ENCODE peak calls at places on chromosome 12, in five cellular contexts. N is bronchial epithelial cell; U is CD4-positive, alpha-beta T cell; B is fibroblast of pulmonary artery; C is CD8-positive, alpha-beta T cell. Q is an unnamed sample.

GRCh38 chr12:57254506-57255280 is 3.7 kb upstream of the STAC3 start:
- DNase-seq in N (no peak), U (no peak), B (no peak), C (no peak), Q (no peak)

GRCh38 chr12:76410371-76410770 is 62.2 kb upstream of the BBS10 start:
- DNase-seq in N (no peak), U (no peak), B (no peak), C (no peak), Q (no peak)

GRCh38 chr12:75840994-75841355 is 190.6 kb downstream of the PHLDA1 start:
- DNase-seq in N (no peak), U (no peak), B (no peak), C (no peak), Q (no peak)

GRCh38 chr12:119630223-119630781 is 36.7 kb downstream of the TMEM233 start:
- DNase-seq in N (no peak), U (no peak), B (no peak), C (no peak), Q (no peak)

GRCh38 chr12:87140257-87140656 is 884.1 kb upstream of the MGAT4C start:
- DNase-seq in N (peak), U (no peak), B (peak), C (no peak), Q (no peak)

GRCh38 chr12:94290353-94290752 is 142.0 kb downstream of the PLXNC1 start:
- DNase-seq in N (no peak), U (no peak), B (no peak), C (no peak), Q (no peak)

GRCh38 chr12:48279601-48280000 is 71.1 kb downstream of the ZNF641 start:
- DNase-seq in N (no peak), U (no peak), B (no peak), C (no peak), Q (no peak)

GRCh38 chr12:28611501-28611900 is 421.2 kb downstream of the CCDC91 start:
- DNase-seq in N (peak), U (no peak), B (no peak), C (no peak), Q (no peak)

GRCh38 chr12:45401008-45401407 is 185.1 kb downstream of the ANO6 start:
- DNase-seq in N (no peak), U (no peak), B (no peak), C (no peak), Q (no peak)

GRCh38 chr12:58395470-58395869 is 454.1 kb downstream of the ATP23 start:
- DNase-seq in N (peak), U (no peak), B (no peak), C (no peak), Q (no peak)

GRCh38 chr12:14256139-14256538 is 109.3 kb upstream of the ATF7IP start:
- DNase-seq in N (peak), U (peak), B (peak), C (peak), Q (no peak)

GRCh38 chr12:32005496-32006125 is 46.4 kb downstream of the RESF1 start:
- DNase-seq in N (no peak), U (no peak), B (no peak), C (no peak), Q (no peak)

GRCh38 chr12:84497819-84498218 is 414.8 kb downstream of the SLC6A15 start:
- DNase-seq in N (no peak), U (no peak), B (peak), C (no peak), Q (no peak)

GRCh38 chr12:108629156-108629555 is 4.5 kb downstream of the SELPLG start:
- DNase-seq in N (no peak), U (no peak), B (no peak), C (no peak), Q (no peak)

GRCh38 chr12:54598966-54599365 is 10.5 kb upstream of the PPP1R1A start:
- DNase-seq in N (no peak), U (no peak), B (no peak), C (no peak), Q (peak)

GRCh38 chr12:75349946-75350345 is 15.5 kb downstream of the GLIPR1L1 start:
- DNase-seq in N (no peak), U (no peak), B (no peak), C (no peak), Q (peak)

GRCh38 chr12:28132398-28132797 is 57.9 kb upstream of the CCDC91 start:
- DNase-seq in N (no peak), U (no peak), B (peak), C (no peak), Q (no peak)

GRCh38 chr12:120356567-120357030 is 12.4 kb downstream of the MSI1 start:
- DNase-seq in N (peak), U (peak), B (peak), C (peak), Q (peak)

GRCh38 chr12:109715310-109716091 is 1.9 kb downstream of the FAM222A start:
- DNase-seq in N (no peak), U (peak), B (no peak), C (peak), Q (peak)

GRCh38 chr12:1207276-1207675 is 216.3 kb downstream of the ERC1 start:
- DNase-seq in N (no peak), U (no peak), B (no peak), C (no peak), Q (no peak)

GRCh38 chr12:95262808-95263207 is 45.2 kb downstream of the VEZT start:
- DNase-seq in N (peak), U (no peak), B (peak), C (no peak), Q (no peak)

GRCh38 chr12:109115404-109115757 is 1.0 kb upstream of the ACACB start:
- DNase-seq in N (no peak), U (no peak), B (no peak), C (no peak), Q (no peak)

DNA sequence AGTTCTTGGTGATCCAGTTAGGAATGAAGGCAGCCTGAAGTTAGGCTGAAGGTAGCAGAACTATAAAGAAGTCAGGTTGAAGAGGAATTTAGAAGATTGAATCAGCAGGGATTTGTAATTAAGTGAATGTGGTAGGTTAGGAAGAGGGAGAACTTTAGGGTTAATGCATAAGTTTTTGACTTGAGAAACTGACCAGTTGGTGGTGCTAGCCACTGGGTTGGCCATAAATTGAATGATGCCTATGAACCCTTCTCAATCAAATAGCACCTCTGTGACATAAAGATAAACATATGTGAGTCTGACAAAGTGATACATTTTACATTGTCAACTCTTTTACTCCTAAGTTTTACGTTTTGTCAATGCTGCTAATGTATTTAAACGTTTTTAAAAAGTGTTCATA is 290.6 kb upstream of the NAV3 start:
- DNase-seq in N (no peak), U (no peak), B (no peak), C (no peak), Q (no peak)
- TF ChIP-seq CTCF in N (no peak), U (no peak), B (no peak), C (no peak), Q (no peak)

DNA sequence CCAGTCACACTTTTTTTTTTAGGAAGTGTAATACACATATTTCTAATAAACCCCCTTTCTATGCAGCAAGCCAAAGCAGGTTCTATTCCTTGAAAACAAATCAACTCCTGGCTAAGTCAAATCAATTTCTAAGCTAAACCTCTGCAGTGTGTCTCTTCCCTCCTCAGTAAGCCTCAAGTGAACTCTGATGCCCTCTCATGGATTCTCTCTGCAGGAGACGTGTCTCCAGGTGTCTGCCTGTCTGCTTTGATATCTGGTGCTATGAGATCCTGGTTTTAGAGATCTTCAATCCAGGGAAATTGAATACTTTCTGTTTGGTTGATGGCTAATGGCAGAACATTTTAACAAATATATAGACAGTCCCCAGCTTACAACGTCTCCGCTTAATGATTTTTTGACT is 791.7 kb downstream of the AACS start:
- DNase-seq in N (no peak), U (no peak), B (no peak), C (no peak), Q (no peak)
- TF ChIP-seq CTCF in N (no peak), U (no peak), B (no peak), C (no peak), Q (no peak)

GRCh38 chr12:130818381-130819247 is 20.4 kb downstream of the STX2 start:
- DNase-seq in N (peak), U (peak), B (peak), C (peak), Q (peak)

GRCh38 chr12:130816055-130816454 is 23.0 kb downstream of the STX2 start:
- DNase-seq in N (no peak), U (no peak), B (no peak), C (no peak), Q (no peak)

GRCh38 chr12:130817804-130818203 is 21.2 kb downstream of the STX2 start:
- DNase-seq in N (no peak), U (no peak), B (no peak), C (no peak), Q (no peak)

GRCh38 chr12:130819681-130820080 is 19.4 kb downstream of the STX2 start:
- DNase-seq in N (no peak), U (no peak), B (no peak), C (no peak), Q (no peak)

GRCh38 chr12:130819248-130819576 is 19.8 kb downstream of the STX2 start:
- DNase-seq in N (no peak), U (no peak), B (no peak), C (no peak), Q (no peak)
- TF ChIP-seq CTCF in N (no peak), U (peak), B (no peak), C (peak), Q (no peak)

GRCh38 chr12:131283191-131283861 is 329.6 kb downstream of the ADGRD1 start:
- DNase-seq in N (no peak), U (no peak), B (no peak), C (no peak), Q (no peak)

GRCh38 chr12:131281016-131281415 is 327.3 kb downstream of the ADGRD1 start:
- DNase-seq in N (no peak), U (no peak), B (no peak), C (no peak), Q (no peak)

GRCh38 chr12:131279281-131279921 is 325.7 kb downstream of the ADGRD1 start:
- DNase-seq in N (no peak), U (no peak), B (no peak), C (no peak), Q (no peak)

GRCh38 chr12:131282292-131283080 is 328.8 kb downstream of the ADGRD1 start:
- DNase-seq in N (no peak), U (no peak), B (no peak), C (no peak), Q (no peak)

DNA sequence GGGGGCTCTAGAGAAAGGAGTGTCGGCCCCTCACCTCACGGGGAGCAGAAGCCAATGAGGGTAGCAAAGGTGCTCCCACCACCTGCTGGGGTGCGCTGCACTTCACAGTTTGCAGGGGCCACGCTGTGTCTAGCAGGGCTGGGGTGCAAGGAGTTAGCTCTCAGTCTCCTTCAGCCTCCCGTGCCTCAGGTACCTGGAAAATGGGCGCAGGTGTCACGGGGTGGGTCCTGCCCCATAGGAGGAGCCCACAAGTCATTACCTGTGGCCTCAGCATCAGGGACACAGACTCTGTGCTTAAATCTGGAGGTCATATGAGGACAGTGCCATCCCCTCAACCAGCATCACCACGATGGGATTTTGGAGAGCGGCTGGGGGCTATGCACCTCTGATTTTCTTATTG is 326.7 kb downstream of the ADGRD1 start:
- DNase-seq in N (no peak), U (no peak), B (no peak), C (no peak), Q (no peak)
- TF ChIP-seq CTCF in N (no peak), U (no peak), B (no peak), C (no peak), Q (no peak)

DNA sequence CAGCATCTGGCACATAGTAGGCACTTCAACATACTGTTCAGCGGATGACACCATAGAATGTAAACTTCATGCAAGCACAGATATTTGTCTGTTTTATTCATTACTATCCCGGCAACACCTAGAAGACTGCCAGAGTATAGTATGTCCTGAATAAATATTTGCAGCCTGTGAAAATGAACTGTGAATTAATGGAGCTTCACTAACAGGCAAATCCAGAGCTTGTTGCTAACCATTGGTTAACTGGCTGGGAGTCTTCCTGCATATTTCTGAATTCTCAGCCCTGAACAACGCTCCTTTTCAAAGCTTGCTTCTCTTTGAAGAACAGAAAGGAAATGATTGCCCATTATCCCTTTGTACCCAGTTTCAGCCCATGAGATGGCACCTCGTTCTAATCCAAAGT is 243.4 kb upstream of the CRY1 start:
- DNase-seq in N (no peak), U (no peak), B (no peak), C (no peak), Q (no peak)
- TF ChIP-seq CTCF in N (no peak), U (no peak), B (no peak), C (no peak), Q (no peak)

DNA sequence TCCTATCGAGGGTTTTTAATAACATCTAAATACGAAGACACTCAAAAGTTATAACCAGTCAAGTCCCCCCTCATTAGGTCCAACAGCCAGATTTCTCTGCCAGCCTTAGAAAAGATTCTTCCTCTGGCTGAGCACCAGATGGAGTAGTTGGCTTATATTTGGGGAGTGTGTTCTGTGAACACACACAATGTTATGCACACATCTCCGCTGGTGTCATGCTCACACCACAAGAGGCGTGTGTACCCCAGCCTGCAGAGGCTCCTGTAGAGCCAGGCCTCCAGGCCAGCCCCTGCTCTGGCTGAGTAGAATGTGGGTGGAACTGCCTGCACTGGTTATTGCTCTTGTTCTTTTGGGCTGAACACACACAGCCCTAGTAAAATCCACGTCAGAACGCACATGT is 64.0 kb downstream of the PIWIL1 start:
- DNase-seq in N (no peak), U (no peak), B (no peak), C (no peak), Q (no peak)
- TF ChIP-seq CTCF in N (no peak), U (no peak), B (no peak), C (no peak), Q (peak)

GRCh38 chr12:121791671-121792496 is 1.6 kb downstream of the RHOF start:
- DNase-seq in N (no peak), U (no peak), B (no peak), C (peak), Q (no peak)
- TF ChIP-seq CTCF in N (no peak), U (no peak), B (no peak), C (no peak), Q (no peak)